ENCODE peak calls at places on chromosomes 13 and 19, in four cellular contexts. Q is NAMALWA, N is dorsolateral prefrontal cortex, L is MM.1S. Y is an unnamed sample.

GRCh38 chr19:55657004-55657747 is 2.3 kb downstream of the U2AF2 start:
- DNase-seq in Q (no peak), L (peak), N (no peak), Y (no peak)

GRCh38 chr13:102323012-102323411 is 78.8 kb downstream of the FGF14 start:
- DNase-seq in L (no peak), N (no peak), Q (no peak), Y (no peak)

GRCh38 chr13:95559100-95559499 is 6.6 kb downstream of the CLDN10 start:
- DNase-seq in L (no peak), Q (no peak), N (no peak), Y (no peak)

GRCh38 chr19:855142-855541 is 3.0 kb downstream of the ELANE start:
- DNase-seq in N (no peak), Q (no peak), L (no peak), Y (no peak)

GRCh38 chr19:18284710-18285430 is 3.4 kb upstream of the JUND start:
- DNase-seq in L (no peak), Q (no peak), N (no peak), Y (no peak)

GRCh38 chr19:49335071-49335783 is at the start of gene CD37:
- DNase-seq in Q (peak), N (no peak), L (no peak), Y (no peak)

GRCh38 chr13:109196896-109197295 is 567.5 kb downstream of the MYO16 start:
- DNase-seq in Q (peak), L (no peak), N (no peak), Y (no peak)

GRCh38 chr13:80011448-80012212 is 329.3 kb downstream of the SPRY2 start:
- DNase-seq in N (no peak), L (no peak), Q (no peak), Y (no peak)

GRCh38 chr13:27662738-27663470 is 41.2 kb downstream of the POLR1D start:
- DNase-seq in L (no peak), N (no peak), Q (no peak), Y (no peak)

GRCh38 chr19:1392407-1392806 is 8.7 kb downstream of the NDUFS7 start:
- DNase-seq in L (no peak), Q (no peak), N (no peak), Y (no peak)

GRCh38 chr19:383040-383439 is 25.9 kb downstream of the C2CD4C start:
- DNase-seq in Q (no peak), L (no peak), N (peak), Y (no peak)

GRCh38 chr19:3840804-3841203 is 28.0 kb downstream of the ZFR2 start:
- DNase-seq in L (no peak), Q (no peak), N (no peak), Y (no peak)

GRCh38 chr19:14146789-14147216 is 10.4 kb upstream of the ASF1B start:
- DNase-seq in N (no peak), L (no peak), Q (no peak), Y (peak)

GRCh38 chr13:91296011-91296410 is 51.5 kb upstream of the MIR17HG start:
- DNase-seq in N (no peak), Q (no peak), L (no peak), Y (no peak)

Y was measured in stromal cell of bone marrow.